ENCODE peak calls at places on chromosomes 13 and 19, in ten cellular contexts. Z is adrenal gland, O is endodermal cell, H is gastrocnemius medialis, P is hepatocyte, N is Peyer's patch, A is heart right ventricle, X is BE2C, T is uterus, Q is lung. D is an unnamed sample. For H3K36me3, the result is how much of the 10 kb centered on the place peaks cover.

GRCh38 chr19:55041627-55042343 is 3.7 kb upstream of the GP6 start:
- DNase-seq in Z (no peak), O (no peak), H (no peak), P (no peak), N (no peak), A (no peak), X (no peak), T (no peak), Q (no peak), D (no peak)

GRCh38 chr19:35154535-35155406 is at the start of gene FXYD5:
- DNase-seq in Z (peak), O (peak), H (no peak), P (peak), N (peak), A (peak), X (no peak), T (peak), Q (peak), D (no peak)

GRCh38 chr19:35141627-35142401 is 1.2 kb upstream of the FXYD7 start:
- DNase-seq in Z (no peak), O (peak), H (no peak), P (no peak), N (no peak), A (no peak), X (no peak), T (peak), Q (no peak), D (no peak)

GRCh38 chr13:70967564-70967963 is 859.3 kb upstream of the KLHL1 start:
- DNase-seq in Z (no peak), O (peak), H (no peak), P (no peak), N (no peak), A (no peak), X (no peak), T (no peak), Q (no peak), D (no peak)

GRCh38 chr13:99190147-99190985 is 10.3 kb upstream of the UBAC2 start:
- DNase-seq in Z (no peak), O (no peak), H (no peak), P (no peak), N (no peak), A (no peak), X (no peak), T (no peak), Q (no peak), D (no peak)

GRCh38 chr13:97913206-97913605 is 40.3 kb upstream of the IPO5 start:
- DNase-seq in Z (no peak), O (no peak), H (no peak), P (no peak), N (no peak), A (no peak), X (no peak), T (no peak), Q (no peak), D (no peak)

GRCh38 chr13:91375119-91375729 is 23.2 kb upstream of the GPC5 start:
- DNase-seq in Z (no peak), O (no peak), H (no peak), P (no peak), N (no peak), A (no peak), X (peak), T (no peak), Q (no peak), D (no peak)

GRCh38 chr19:38290631-38291147 is 13.4 kb upstream of the C19orf33 start:
- DNase-seq in Z (no peak), O (no peak), H (no peak), P (peak), N (no peak), A (no peak), X (no peak), T (no peak), Q (peak), D (no peak)

GRCh38 chr19:53158119-53158656 is 665 bp downstream of the ZNF347 start:
- DNase-seq in Z (peak), O (peak), H (no peak), P (peak), N (peak), A (peak), X (peak), T (peak), Q (peak), D (no peak)

GRCh38 chr19:18660051-18660910 is 23.2 kb upstream of the CRTC1 start:
- DNase-seq in Z (peak), O (peak), H (peak), P (no peak), N (no peak), A (peak), X (no peak), T (peak), Q (peak), D (peak)

GRCh38 chr13:91346848-91347211 is 657 bp upstream of the MIR17HG start:
- DNase-seq in Z (no peak), O (no peak), H (no peak), P (peak), N (peak), A (no peak), X (no peak), T (no peak), Q (no peak), D (no peak)

GRCh38 chr19:955803-956746 is 28.1 kb upstream of the WDR18 start:
- DNase-seq in Z (no peak), O (no peak), H (no peak), P (peak), N (no peak), A (no peak), X (peak), T (no peak), Q (no peak), D (no peak)

DNA sequence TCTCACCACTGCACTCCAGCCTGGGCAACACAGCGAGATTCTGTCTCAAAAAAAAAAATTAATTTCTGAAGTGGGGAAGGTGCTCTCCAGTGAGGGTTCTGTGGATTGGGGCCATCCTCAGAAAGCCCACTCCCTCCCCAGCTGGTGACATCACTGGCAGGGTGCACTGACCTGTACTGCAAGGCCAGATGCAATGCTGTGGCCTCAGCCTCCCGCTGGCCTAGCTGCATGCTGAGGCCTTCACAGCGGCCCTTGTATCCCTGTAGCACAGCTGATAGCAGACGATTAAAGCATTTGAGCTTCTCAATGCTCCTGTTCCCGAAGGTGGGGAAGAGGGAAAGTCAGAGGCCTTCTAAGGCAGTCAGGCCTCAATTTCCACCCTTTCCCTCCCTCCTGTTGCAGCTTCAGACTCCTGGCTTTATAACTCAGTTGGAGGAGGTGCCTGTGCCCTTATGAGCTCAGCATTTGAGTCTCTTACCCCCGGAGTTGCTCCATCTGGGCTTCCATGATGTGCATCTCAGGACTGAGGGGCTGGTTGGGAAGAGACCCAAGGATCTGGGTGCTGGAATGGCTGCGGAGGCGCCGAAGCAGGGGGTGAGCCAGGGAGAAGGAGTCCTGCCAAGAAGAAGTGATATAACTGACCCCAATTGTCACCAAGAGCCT is 5.3 kb downstream of the USHBP1 start:
- DNase-seq in Z (no peak), O (no peak), H (no peak), P (no peak), N (no peak), A (no peak), X (no peak), T (no peak), Q (no peak), D (no peak)
- H3K36me3 ChIP-seq in Z (under half), O (under half), H (under half), P (under half), N (under half), A (under half), X (under half), T (under half), Q (under half), D (under half)

DNA sequence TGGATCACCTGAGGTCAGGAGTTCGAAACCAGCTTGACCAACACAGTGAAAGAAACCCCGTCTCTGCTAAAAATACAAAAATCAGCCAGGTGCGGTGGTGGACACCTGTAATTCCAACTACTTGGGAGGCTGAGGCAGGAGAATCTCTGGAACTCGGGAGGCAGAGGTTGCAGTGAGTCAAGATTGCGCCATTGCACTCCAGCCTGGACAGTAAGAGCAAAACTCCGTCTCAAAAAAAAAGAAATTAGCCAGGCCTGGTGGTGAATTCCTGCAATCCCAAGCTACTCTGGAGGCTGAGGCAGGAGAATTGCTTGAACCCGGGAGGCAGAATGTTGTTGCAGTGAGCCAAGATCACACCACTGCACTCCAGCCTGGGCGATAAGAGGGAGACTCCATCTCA is 12.2 kb upstream of the FBXW9 start:
- DNase-seq in Z (no peak), O (no peak), H (no peak), P (no peak), N (no peak), A (no peak), X (no peak), T (no peak), Q (no peak), D (no peak)
- H3K36me3 ChIP-seq in Z (half or more), O (half or more), H (under half), P (under half), N (under half), A (half or more), X (half or more), T (under half), Q (under half), D (under half)

DNA sequence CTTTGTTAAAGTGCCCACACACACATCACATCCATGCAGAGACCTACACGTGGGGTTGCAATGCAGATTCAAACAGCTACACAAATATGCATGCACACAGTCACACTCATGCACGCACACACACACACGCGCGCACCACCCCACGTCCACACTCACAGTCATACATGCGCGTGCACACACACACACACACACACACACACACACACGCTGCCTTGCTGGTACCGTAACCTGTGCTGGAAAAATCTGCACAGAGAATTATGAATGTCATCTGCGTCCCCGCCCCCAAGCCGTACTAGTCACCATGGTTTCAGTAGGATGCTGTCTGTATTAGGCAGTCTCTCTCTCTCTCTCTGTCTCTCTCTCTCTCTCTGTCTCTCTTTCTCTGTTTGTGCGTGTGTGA is 26.2 kb upstream of the DPP9 start:
- DNase-seq in Z (no peak), O (no peak), H (no peak), P (no peak), N (no peak), A (no peak), X (peak), T (no peak), Q (no peak), D (no peak)
- H3K36me3 ChIP-seq in Z (under half), O (under half), H (under half), P (under half), N (under half), A (under half), X (under half), T (under half), Q (under half), D (under half)

GRCh38 chr19:34134190-34135032 is 37.9 kb upstream of the LSM14A start:
- DNase-seq in Z (peak), O (peak), H (peak), P (peak), N (peak), A (peak), X (peak), T (peak), Q (peak), D (peak)
- H3K36me3 ChIP-seq in Z (under half), O (under half), H (under half), P (under half), N (under half), A (under half), X (under half), T (under half), Q (under half), D (under half)

D was measured in tibial nerve.